ENCODE peak calls at places on chromosomes 2 and 18, in seven cellular contexts. One of them, this sample, is unnamed.

GRCh38 chr2:42223822-42224268 is 54.7 kb downstream of the EML4 start:
- DNase-seq in A549: no peak
- DNase-seq in neural progenitor cell: no peak
- DNase-seq in GM23248: peak; percentile 33
- DNase-seq in mesenchymal stem cell: no peak
- DNase-seq in K562: no peak
- DNase-seq in PC-3: no peak
- DNase-seq in this sample: peak; percentile 43

GRCh38 chr2:228938629-228939028 is 332.5 kb downstream of the PID1 start:
- DNase-seq in A549: no peak
- DNase-seq in neural progenitor cell: no peak
- DNase-seq in GM23248: peak; percentile 5
- DNase-seq in mesenchymal stem cell: no peak
- DNase-seq in K562: no peak
- DNase-seq in PC-3: peak; percentile 9
- DNase-seq in this sample: no peak

GRCh38 chr18:35112696-35113095 is 71.5 kb downstream of the MAPRE2 start:
- DNase-seq in A549: no peak
- DNase-seq in neural progenitor cell: no peak
- DNase-seq in GM23248: no peak
- DNase-seq in mesenchymal stem cell: no peak
- DNase-seq in K562: no peak
- DNase-seq in PC-3: no peak
- DNase-seq in this sample: no peak

GRCh38 chr2:925309-925708 is 25.3 kb upstream of the SNTG2 start:
- DNase-seq in A549: no peak
- DNase-seq in neural progenitor cell: no peak
- DNase-seq in GM23248: no peak
- DNase-seq in mesenchymal stem cell: no peak
- DNase-seq in K562: no peak
- DNase-seq in PC-3: no peak
- DNase-seq in this sample: no peak

GRCh38 chr2:97740590-97741182 is 27.3 kb downstream of the ZAP70 start:
- DNase-seq in A549: peak; percentile 80
- DNase-seq in neural progenitor cell: peak; percentile 71
- DNase-seq in GM23248: peak; percentile 65
- DNase-seq in mesenchymal stem cell: no peak
- DNase-seq in K562: peak; percentile 83
- DNase-seq in PC-3: peak; percentile 49
- DNase-seq in this sample: peak; percentile 97

GRCh38 chr18:46301081-46301480 is 196.9 kb downstream of the HAUS1 start:
- DNase-seq in A549: no peak
- DNase-seq in neural progenitor cell: no peak
- DNase-seq in GM23248: no peak
- DNase-seq in mesenchymal stem cell: no peak
- DNase-seq in K562: no peak
- DNase-seq in PC-3: no peak
- DNase-seq in this sample: no peak

GRCh38 chr2:42567389-42567788 is 1.0 kb upstream of the MTA3 start:
- DNase-seq in A549: no peak
- DNase-seq in neural progenitor cell: no peak
- DNase-seq in GM23248: peak; percentile 66
- DNase-seq in mesenchymal stem cell: peak; percentile 82
- DNase-seq in K562: no peak
- DNase-seq in PC-3: no peak
- DNase-seq in this sample: peak; percentile 72

GRCh38 chr2:240839152-240840143 is 19.4 kb upstream of the KIF1A start:
- DNase-seq in A549: no peak
- DNase-seq in neural progenitor cell: no peak
- DNase-seq in GM23248: no peak
- DNase-seq in mesenchymal stem cell: no peak
- DNase-seq in K562: no peak
- DNase-seq in PC-3: peak; percentile 45
- DNase-seq in this sample: peak; percentile 71

GRCh38 chr18:6374340-6374739 is 40.4 kb downstream of the L3MBTL4 start:
- DNase-seq in A549: no peak
- DNase-seq in neural progenitor cell: no peak
- DNase-seq in GM23248: no peak
- DNase-seq in mesenchymal stem cell: no peak
- DNase-seq in K562: no peak
- DNase-seq in PC-3: no peak
- DNase-seq in this sample: no peak

GRCh38 chr18:58882681-58883080 is 18.0 kb downstream of the ZNF532 start:
- DNase-seq in A549: no peak
- DNase-seq in neural progenitor cell: no peak
- DNase-seq in GM23248: no peak
- DNase-seq in mesenchymal stem cell: peak; percentile 34
- DNase-seq in K562: no peak
- DNase-seq in PC-3: no peak
- DNase-seq in this sample: no peak

GRCh38 chr2:155393406-155393805 is 694.9 kb downstream of the KCNJ3 start:
- DNase-seq in A549: no peak
- DNase-seq in neural progenitor cell: no peak
- DNase-seq in GM23248: no peak
- DNase-seq in mesenchymal stem cell: no peak
- DNase-seq in K562: no peak
- DNase-seq in PC-3: no peak
- DNase-seq in this sample: no peak

GRCh38 chr2:196259507-196260481 is 88.4 kb upstream of the STK17B start:
- DNase-seq in A549: no peak
- DNase-seq in neural progenitor cell: no peak
- DNase-seq in GM23248: peak; percentile 82
- DNase-seq in mesenchymal stem cell: peak; percentile 96
- DNase-seq in K562: peak; percentile 79
- DNase-seq in PC-3: peak; percentile 86
- DNase-seq in this sample: peak; percentile 72

GRCh38 chr18:80065705-80066104 is 31.5 kb downstream of the RBFA start:
- DNase-seq in A549: no peak
- DNase-seq in neural progenitor cell: no peak
- DNase-seq in GM23248: no peak
- DNase-seq in mesenchymal stem cell: no peak
- DNase-seq in K562: no peak
- DNase-seq in PC-3: no peak
- DNase-seq in this sample: no peak

GRCh38 chr2:2926858-2927175 is 450.8 kb downstream of the EIPR1 start:
- DNase-seq in A549: no peak
- DNase-seq in neural progenitor cell: no peak
- DNase-seq in GM23248: no peak
- DNase-seq in mesenchymal stem cell: no peak
- DNase-seq in K562: no peak
- DNase-seq in PC-3: no peak
- DNase-seq in this sample: no peak

GRCh38 chr18:63523660-63524059 is 18.5 kb upstream of the SERPINB12 start:
- DNase-seq in A549: no peak
- DNase-seq in neural progenitor cell: no peak
- DNase-seq in GM23248: peak; percentile 8
- DNase-seq in mesenchymal stem cell: no peak
- DNase-seq in K562: no peak
- DNase-seq in PC-3: no peak
- DNase-seq in this sample: no peak

GRCh38 chr2:160970052-160970846 is 190.0 kb upstream of the TANK start:
- DNase-seq in A549: peak; percentile 55
- DNase-seq in neural progenitor cell: peak; percentile 85
- DNase-seq in GM23248: peak; percentile 82
- DNase-seq in mesenchymal stem cell: peak; percentile 93
- DNase-seq in K562: peak; percentile 30
- DNase-seq in PC-3: peak; percentile 87
- DNase-seq in this sample: peak; percentile 83

GRCh38 chr2:63434597-63434996 is 153.7 kb downstream of the WDPCP start:
- DNase-seq in A549: no peak
- DNase-seq in neural progenitor cell: no peak
- DNase-seq in GM23248: no peak
- DNase-seq in mesenchymal stem cell: no peak
- DNase-seq in K562: peak; percentile 55
- DNase-seq in PC-3: no peak
- DNase-seq in this sample: no peak

GRCh38 chr2:209875270-209875669 is 103.6 kb downstream of the UNC80 start:
- DNase-seq in A549: no peak
- DNase-seq in neural progenitor cell: no peak
- DNase-seq in GM23248: no peak
- DNase-seq in mesenchymal stem cell: no peak
- DNase-seq in K562: no peak
- DNase-seq in PC-3: no peak
- DNase-seq in this sample: no peak

GRCh38 chr2:221001377-221001776 is 570.7 kb downstream of the EPHA4 start:
- DNase-seq in A549: no peak
- DNase-seq in neural progenitor cell: no peak
- DNase-seq in GM23248: no peak
- DNase-seq in mesenchymal stem cell: peak; percentile 35
- DNase-seq in K562: no peak
- DNase-seq in PC-3: no peak
- DNase-seq in this sample: no peak

GRCh38 chr2:84741182-84741822 is 139.6 kb downstream of the TRABD2A start:
- DNase-seq in A549: peak; percentile 6
- DNase-seq in neural progenitor cell: peak; percentile 60
- DNase-seq in GM23248: peak; percentile 36
- DNase-seq in mesenchymal stem cell: peak; percentile 28
- DNase-seq in K562: peak; percentile 24
- DNase-seq in PC-3: peak; percentile 61
- DNase-seq in this sample: peak; percentile 26

GRCh38 chr2:55618649-55619055 is 1.2 kb upstream of the PPP4R3B start:
- DNase-seq in A549: peak; percentile 81
- DNase-seq in neural progenitor cell: peak; percentile 67
- DNase-seq in GM23248: peak; percentile 73
- DNase-seq in mesenchymal stem cell: peak; percentile 70
- DNase-seq in K562: peak; percentile 74
- DNase-seq in PC-3: peak; percentile 64
- DNase-seq in this sample: peak; percentile 85

GRCh38 chr2:78251708-78252107 is 729.5 kb upstream of the LRRTM4 start:
- DNase-seq in A549: no peak
- DNase-seq in neural progenitor cell: no peak
- DNase-seq in GM23248: no peak
- DNase-seq in mesenchymal stem cell: no peak
- DNase-seq in K562: no peak
- DNase-seq in PC-3: no peak
- DNase-seq in this sample: no peak

GRCh38 chr2:9318461-9319337 is 104.6 kb downstream of the ITGB1BP1 start:
- DNase-seq in A549: no peak
- DNase-seq in neural progenitor cell: no peak
- DNase-seq in GM23248: no peak
- DNase-seq in mesenchymal stem cell: no peak
- DNase-seq in K562: no peak
- DNase-seq in PC-3: no peak
- DNase-seq in this sample: no peak

GRCh38 chr18:62182220-62182619 is 4.6 kb downstream of the PIGN start:
- DNase-seq in A549: no peak
- DNase-seq in neural progenitor cell: no peak
- DNase-seq in GM23248: no peak
- DNase-seq in mesenchymal stem cell: no peak
- DNase-seq in K562: no peak
- DNase-seq in PC-3: no peak
- DNase-seq in this sample: no peak

GRCh38 chr2:25056391-25056821 is 14.5 kb downstream of the EFR3B start:
- DNase-seq in A549: no peak
- DNase-seq in neural progenitor cell: no peak
- DNase-seq in GM23248: no peak
- DNase-seq in mesenchymal stem cell: no peak
- DNase-seq in K562: no peak
- DNase-seq in PC-3: no peak
- DNase-seq in this sample: peak; percentile 65

GRCh38 chr2:66334237-66335054 is 100.5 kb upstream of the MEIS1 start:
- DNase-seq in A549: no peak
- DNase-seq in neural progenitor cell: peak; percentile 19
- DNase-seq in GM23248: peak; percentile 4
- DNase-seq in mesenchymal stem cell: no peak
- DNase-seq in K562: no peak
- DNase-seq in PC-3: peak; percentile 46
- DNase-seq in this sample: no peak

GRCh38 chr2:18883626-18884456 is 294.5 kb upstream of the NT5C1B start:
- DNase-seq in A549: no peak
- DNase-seq in neural progenitor cell: peak; percentile 11
- DNase-seq in GM23248: peak; percentile 61
- DNase-seq in mesenchymal stem cell: peak; percentile 36
- DNase-seq in K562: no peak
- DNase-seq in PC-3: peak; percentile 69
- DNase-seq in this sample: peak; percentile 22

GRCh38 chr2:29012211-29012681 is 31.1 kb downstream of the TOGARAM2 start:
- DNase-seq in A549: no peak
- DNase-seq in neural progenitor cell: no peak
- DNase-seq in GM23248: peak; percentile 23
- DNase-seq in mesenchymal stem cell: no peak
- DNase-seq in K562: no peak
- DNase-seq in PC-3: no peak
- DNase-seq in this sample: peak; percentile 79
- H3K4me2 ChIP-seq in A549: no peak overlapping the region
- H3K4me2 ChIP-seq in neural progenitor cell: no peak overlapping the region
- H3K4me2 ChIP-seq in GM23248: no peak overlapping the region
- H3K4me2 ChIP-seq in mesenchymal stem cell: no peak overlapping the region
- H3K4me2 ChIP-seq in K562: no peak overlapping the region
- H3K4me2 ChIP-seq in PC-3: no peak overlapping the region
- H3K4me2 ChIP-seq in this sample: no peak overlapping the region

DNA sequence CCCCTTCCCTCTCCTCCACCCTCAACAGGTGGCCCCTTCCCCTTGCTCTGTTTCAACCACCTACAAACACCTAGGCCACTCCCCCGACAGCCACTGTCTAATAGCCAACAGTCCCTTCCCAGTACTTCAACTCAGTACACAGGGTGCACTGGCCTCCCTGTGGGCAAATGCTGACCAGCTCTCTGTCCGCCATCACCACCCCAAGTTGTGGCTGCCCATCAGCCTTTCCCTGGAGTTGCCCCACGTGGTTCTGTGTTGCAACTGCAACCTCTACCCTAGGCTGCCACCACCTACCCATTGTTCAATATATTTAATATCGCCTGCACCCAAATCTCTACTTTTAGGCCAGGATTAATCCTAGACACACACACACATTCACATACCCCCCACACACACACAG is 173.5 kb downstream of the MREG start:
- DNase-seq in A549: no peak
- DNase-seq in neural progenitor cell: no peak
- DNase-seq in GM23248: no peak
- DNase-seq in mesenchymal stem cell: no peak
- DNase-seq in K562: no peak
- DNase-seq in PC-3: no peak
- DNase-seq in this sample: no peak
- H3K4me2 ChIP-seq in A549: no peak overlapping the region
- H3K4me2 ChIP-seq in neural progenitor cell: no peak overlapping the region
- H3K4me2 ChIP-seq in GM23248: no peak overlapping the region
- H3K4me2 ChIP-seq in mesenchymal stem cell: no peak overlapping the region
- H3K4me2 ChIP-seq in K562: no peak overlapping the region
- H3K4me2 ChIP-seq in PC-3: no peak overlapping the region
- H3K4me2 ChIP-seq in this sample: no peak overlapping the region

DNA sequence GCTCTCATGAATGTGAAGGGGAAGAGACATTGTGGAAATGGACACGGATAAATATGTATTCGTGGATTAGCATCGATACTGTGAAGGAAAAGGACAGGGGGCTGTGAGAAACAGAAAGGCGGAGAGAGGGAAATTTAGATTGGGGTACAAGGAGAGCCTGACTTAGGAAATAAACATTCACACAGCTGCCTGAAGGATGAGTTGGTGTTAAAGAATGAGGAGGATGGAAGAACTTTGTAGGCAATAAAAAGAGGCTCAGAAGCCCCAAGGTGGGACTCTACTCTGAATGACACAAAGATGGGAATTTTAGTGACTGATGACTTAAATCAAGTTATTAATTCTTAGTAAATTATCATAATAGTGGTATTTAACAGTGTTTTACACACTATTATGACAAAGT is 10.1 kb downstream of the MYO1B start:
- DNase-seq in A549: no peak
- DNase-seq in neural progenitor cell: no peak
- DNase-seq in GM23248: peak; percentile 44
- DNase-seq in mesenchymal stem cell: peak; percentile 27
- DNase-seq in K562: no peak
- DNase-seq in PC-3: no peak
- DNase-seq in this sample: no peak
- H3K4me2 ChIP-seq in A549: peak overlapping the region; percentile 40
- H3K4me2 ChIP-seq in neural progenitor cell: no peak overlapping the region
- H3K4me2 ChIP-seq in GM23248: peak overlapping the region; percentile 30
- H3K4me2 ChIP-seq in mesenchymal stem cell: no peak overlapping the region
- H3K4me2 ChIP-seq in K562: no peak overlapping the region
- H3K4me2 ChIP-seq in PC-3: no peak overlapping the region
- H3K4me2 ChIP-seq in this sample: no peak overlapping the region

GRCh38 chr2:237617305-237617982 is 9.9 kb upstream of the LRRFIP1 start:
- DNase-seq in A549: no peak
- DNase-seq in neural progenitor cell: peak; percentile 45
- DNase-seq in GM23248: no peak
- DNase-seq in mesenchymal stem cell: no peak
- DNase-seq in K562: no peak
- DNase-seq in PC-3: no peak
- DNase-seq in this sample: no peak
- H3K4me2 ChIP-seq in A549: no peak overlapping the region
- H3K4me2 ChIP-seq in neural progenitor cell: peak overlapping the region; percentile 23
- H3K4me2 ChIP-seq in GM23248: peak overlapping the region; percentile 54
- H3K4me2 ChIP-seq in mesenchymal stem cell: no peak overlapping the region
- H3K4me2 ChIP-seq in K562: no peak overlapping the region
- H3K4me2 ChIP-seq in PC-3: no peak overlapping the region
- H3K4me2 ChIP-seq in this sample: no peak overlapping the region